ENCODE peak calls at places on chromosome 18, in four cellular contexts. E is foreskin fibroblast; F is CD4-positive, alpha-beta memory T cell; I is lower lobe of right lung. S is an unnamed sample.

GRCh38 chr18:59419386-59419785 is 60.3 kb upstream of the LMAN1 start:
- DNase-seq in F (no peak), I (no peak), E (peak), S (peak)

GRCh38 chr18:845152-845819 is 33.2 kb upstream of the YES1 start:
- DNase-seq in F (no peak), I (no peak), E (peak), S (no peak)

GRCh38 chr18:73879328-73879727 is 268.3 kb downstream of the FBXO15 start:
- DNase-seq in I (no peak), F (no peak), E (no peak), S (no peak)

GRCh38 chr18:32549248-32549842 is 78.7 kb upstream of the GAREM1 start:
- DNase-seq in I (peak), E (peak), F (peak), S (no peak)

GRCh38 chr18:63339920-63340484 is 20.4 kb upstream of the BCL2 start:
- DNase-seq in E (no peak), F (peak), I (no peak), S (no peak)

GRCh38 chr18:36493349-36494281 is 196.1 kb downstream of the FHOD3 start:
- DNase-seq in E (no peak), F (no peak), I (no peak), S (no peak)

GRCh38 chr18:35522130-35522959 is 24.6 kb upstream of the INO80C start:
- DNase-seq in E (no peak), F (no peak), I (no peak), S (no peak)

GRCh38 chr18:79525556-79526467 is 130.1 kb downstream of the NFATC1 start:
- DNase-seq in F (no peak), E (no peak), I (peak), S (no peak)

GRCh38 chr18:73124165-73124564 is 256.4 kb upstream of the NETO1 start:
- DNase-seq in I (no peak), F (no peak), E (peak), S (no peak)

GRCh38 chr18:50284226-50284885 is 3.0 kb upstream of the MBD1 start:
- DNase-seq in F (no peak), E (no peak), I (no peak), S (no peak)

GRCh38 chr18:62634471-62634870 is 80.9 kb upstream of the PHLPP1 start:
- DNase-seq in I (no peak), F (no peak), E (peak), S (peak)

GRCh38 chr18:45686892-45687611 is 36.9 kb upstream of the SLC14A1 start:
- DNase-seq in I (peak), F (peak), E (peak), S (no peak)

GRCh38 chr18:33870059-33870458 is 292.0 kb downstream of the ASXL3 start:
- DNase-seq in I (no peak), E (no peak), F (no peak), S (no peak)

GRCh38 chr18:62211323-62211828 is 24.3 kb downstream of the RELCH start:
- DNase-seq in E (no peak), F (no peak), I (no peak), S (no peak)

GRCh38 chr18:42068030-42068429 is 113.0 kb downstream of the PIK3C3 start:
- DNase-seq in F (no peak), I (no peak), E (no peak), S (no peak)

GRCh38 chr18:9336827-9337226 is 2.3 kb downstream of the TWSG1 start:
- DNase-seq in I (no peak), F (no peak), E (no peak), S (no peak)

GRCh38 chr18:13585379-13586153 is 140.8 kb downstream of the FAM210A start:
- DNase-seq in F (no peak), I (no peak), E (no peak), S (no peak)

GRCh38 chr18:34458371-34458770 is 233.7 kb upstream of the NOL4 start:
- DNase-seq in E (no peak), I (no peak), F (no peak), S (no peak)

GRCh38 chr18:5992381-5992780 is 97.1 kb upstream of the TMEM200C start:
- DNase-seq in F (no peak), E (no peak), I (no peak), S (no peak)

GRCh38 chr18:64019922-64020756 is 50.3 kb downstream of the SERPINB8 start:
- DNase-seq in F (no peak), I (no peak), E (no peak), S (no peak)

GRCh38 chr18:57150828-57151227 is 3.9 kb downstream of the BOD1L2 start:
- DNase-seq in F (no peak), I (no peak), E (no peak), S (no peak)

GRCh38 chr18:35045121-35045520 is 3.9 kb downstream of the MAPRE2 start:
- DNase-seq in I (no peak), F (no peak), E (no peak), S (no peak)

GRCh38 chr18:74266161-74266560 is 25.6 kb downstream of the CYB5A start:
- DNase-seq in E (no peak), F (no peak), I (no peak), S (no peak)

GRCh38 chr18:73007195-73007934 is 139.6 kb upstream of the NETO1 start:
- DNase-seq in I (no peak), F (no peak), E (peak), S (no peak)

GRCh38 chr18:9082763-9083510 is 19.6 kb upstream of the NDUFV2 start:
- DNase-seq in I (no peak), E (no peak), F (peak), S (no peak)

GRCh38 chr18:30632058-30632718 is 410.4 kb downstream of the DSC3 start:
- DNase-seq in I (no peak), F (no peak), E (no peak), S (no peak)

GRCh38 chr18:60248563-60249330 is 123.8 kb downstream of the MC4R start:
- DNase-seq in F (no peak), I (no peak), E (no peak), S (no peak)

GRCh38 chr18:7812431-7813063 is 245.4 kb downstream of the PTPRM start:
- DNase-seq in E (peak), I (no peak), F (no peak), S (peak)

GRCh38 chr18:13006731-13007550 is 15.8 kb downstream of the CEP192 start:
- DNase-seq in F (no peak), E (peak), I (no peak), S (no peak)

DNA sequence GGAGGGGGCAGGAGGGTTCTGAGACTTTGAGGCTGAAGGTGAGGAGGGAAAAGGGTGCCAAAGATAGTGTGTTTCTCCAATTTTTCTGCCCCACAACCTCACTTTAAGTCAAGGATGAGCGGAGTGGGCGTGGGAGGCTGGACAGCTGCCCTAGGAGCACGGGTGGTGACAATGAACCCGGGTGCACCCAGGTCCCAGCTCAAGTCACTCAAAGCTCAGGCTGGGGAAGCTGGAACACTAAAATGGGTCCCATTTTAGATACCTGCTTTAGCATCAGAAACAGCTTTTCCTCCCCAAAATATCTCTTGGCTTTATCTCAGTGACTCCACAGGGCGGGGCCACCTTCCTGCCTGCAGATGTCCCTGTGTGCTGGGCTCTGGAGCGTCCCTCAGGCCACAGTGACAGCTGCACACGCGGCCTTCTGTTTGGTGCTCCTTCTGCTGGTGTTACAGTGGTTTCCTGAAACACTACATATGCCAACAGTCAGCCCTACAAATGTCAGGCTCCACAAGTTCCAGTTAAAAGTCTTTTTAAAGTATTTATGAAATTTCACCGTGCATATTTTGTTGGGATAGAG is 1.4 kb upstream of the MBP start:
- DNase-seq in E (no peak), F (no peak), I (peak), S (no peak)
- H3K4me3 ChIP-seq in E (no peak), F (no peak), I (peak), S (no peak)

GRCh38 chr18:27491772-27492171 is 306.7 kb upstream of the CHST9 start:
- DNase-seq in I (no peak), E (no peak), F (no peak), S (no peak)
- H3K4me3 ChIP-seq in I (no peak), E (no peak), F (no peak), S (no peak)

GRCh38 chr18:48933578-48934399 is 17.0 kb downstream of the SMAD7 start:
- DNase-seq in E (no peak), I (peak), F (no peak), S (no peak)
- H3K4me3 ChIP-seq in E (no peak), I (peak), F (no peak), S (no peak)

DNA sequence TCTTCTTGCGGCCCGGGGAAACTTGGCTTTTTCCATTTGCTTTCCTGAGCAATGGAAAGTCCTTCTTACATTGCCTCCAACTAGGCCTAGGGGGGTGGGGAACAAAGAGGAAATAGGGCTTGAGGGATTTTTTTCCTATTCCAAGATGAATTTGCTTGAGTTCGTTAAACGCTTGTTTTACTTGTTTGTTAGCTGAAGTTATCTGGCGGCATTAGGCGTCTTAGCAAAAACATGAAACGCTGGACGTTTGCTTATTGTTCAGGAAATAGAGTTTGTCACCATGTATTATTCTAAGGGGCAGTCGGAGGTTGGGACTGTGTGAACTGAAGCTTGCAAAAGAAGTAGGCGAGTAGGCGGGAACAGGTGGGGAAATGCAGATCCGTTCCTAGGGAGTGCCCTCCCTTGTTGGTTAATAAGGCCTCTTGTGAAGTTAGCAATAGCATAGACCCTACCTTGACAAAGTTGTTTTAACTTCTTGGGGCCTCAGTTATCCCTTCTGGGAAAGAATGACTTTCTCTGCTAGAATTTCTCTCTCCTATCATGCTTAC is 1.9 kb downstream of the CABLES1 start:
- DNase-seq in I (no peak), F (no peak), E (no peak), S (no peak)
- H3K4me3 ChIP-seq in I (peak), F (no peak), E (peak), S (peak)

DNA sequence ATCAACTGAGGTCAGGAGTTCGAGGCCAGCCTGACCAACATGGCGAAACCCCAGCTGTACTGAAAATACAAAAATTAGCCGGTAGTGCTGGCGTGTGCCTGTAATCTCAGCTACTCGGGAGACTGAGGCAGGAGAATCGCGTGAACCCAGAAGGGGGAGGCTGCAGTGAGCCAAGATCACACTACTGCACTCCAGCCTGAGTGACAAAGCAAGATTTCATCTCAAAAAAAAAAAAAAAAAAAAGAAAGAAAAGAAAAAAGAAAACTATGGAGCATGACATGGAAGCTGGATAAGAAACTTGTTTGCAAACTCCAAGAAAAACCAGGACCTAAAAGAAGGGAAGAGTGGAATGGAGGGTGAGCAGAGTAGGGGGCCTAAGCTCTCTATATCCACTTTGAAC is 1.9 kb upstream of the CHMP1B start:
- DNase-seq in E (no peak), I (no peak), F (no peak), S (no peak)
- H3K4me3 ChIP-seq in E (no peak), I (no peak), F (no peak), S (no peak)

GRCh38 chr18:24016643-24017042 is 2.1 kb downstream of the TTC39C start:
- DNase-seq in I (no peak), F (no peak), E (no peak), S (no peak)
- H3K4me3 ChIP-seq in I (peak), F (peak), E (peak), S (no peak)